ENCODE peak calls at places on chromosomes 5 and 9, in eight cellular contexts. V is neuronal stem cell, N is OCI-LY7, T is Panc1, J is NT2/D1, X is A673, E is lung, P is PC-9. Q is an unnamed sample.

GRCh38 chr5:113866763-113867162 is 353.3 kb downstream of the YTHDC2 start:
- DNase-seq in V (no peak), N (no peak), T (no peak), J (no peak), X (no peak), E (no peak), P (no peak), Q (no peak)

GRCh38 chr5:53603009-53603687 is 42.7 kb downstream of the NDUFS4 start:
- DNase-seq in V (no peak), N (no peak), T (no peak), J (no peak), X (no peak), E (no peak), P (no peak), Q (no peak)

GRCh38 chr5:171416160-171417049 is 3.0 kb upstream of the FGF18 start:
- DNase-seq in V (no peak), N (no peak), T (no peak), J (no peak), X (no peak), E (no peak), P (no peak), Q (no peak)

GRCh38 chr5:63070001-63070400 is 491.4 kb downstream of the LRRC70 start:
- DNase-seq in V (peak; percentile 9), N (no peak), T (no peak), J (peak; percentile 32), X (no peak), E (no peak), P (no peak), Q (no peak)

GRCh38 chr5:132289097-132289496 is 5.1 kb upstream of the SLC22A4 start:
- DNase-seq in V (no peak), N (no peak), T (no peak), J (no peak), X (no peak), E (no peak), P (no peak), Q (peak; percentile 23)

GRCh38 chr9:9079473-9079872 is 1279.9 kb upstream of the DMAC1 start:
- DNase-seq in V (no peak), N (no peak), T (no peak), J (no peak), X (no peak), E (no peak), P (no peak), Q (no peak)

GRCh38 chr5:138793481-138794010 is 40.3 kb downstream of the CTNNA1 start:
- DNase-seq in V (no peak), N (no peak), T (no peak), J (no peak), X (peak; percentile 88), E (no peak), P (no peak), Q (no peak)

GRCh38 chr9:21801683-21802417 is 586 bp upstream of the MTAP start:
- DNase-seq in V (peak; percentile 68), N (peak; percentile 22), T (no peak), J (peak; percentile 47), X (peak; percentile 59), E (peak; percentile 78), P (peak; percentile 75), Q (peak; percentile 72)

GRCh38 chr9:130940693-130941576 is 1.9 kb upstream of the FIBCD1 start:
- DNase-seq in V (no peak), N (peak; percentile 65), T (no peak), J (peak; percentile 57), X (peak; percentile 50), E (peak; percentile 81), P (peak; percentile 96), Q (peak; percentile 65)

GRCh38 chr5:112077180-112077579 is 320.2 kb upstream of the NREP start:
- DNase-seq in V (no peak), N (no peak), T (no peak), J (no peak), X (no peak), E (no peak), P (no peak), Q (no peak)

GRCh38 chr9:136055715-136056545 is 39.2 kb downstream of the NACC2 start:
- DNase-seq in V (no peak), N (no peak), T (no peak), J (no peak), X (no peak), E (no peak), P (no peak), Q (no peak)

GRCh38 chr9:130626249-130626982 is 38.0 kb upstream of the PRDM12 start:
- DNase-seq in V (no peak), N (peak; percentile 4), T (no peak), J (no peak), X (no peak), E (no peak), P (no peak), Q (no peak)

GRCh38 chr9:94867281-94867841 is 140.9 kb downstream of the AOPEP start:
- DNase-seq in V (no peak), N (no peak), T (no peak), J (no peak), X (peak; percentile 40), E (peak; percentile 59), P (peak; percentile 78), Q (peak; percentile 86)

GRCh38 chr5:9188131-9188530 is 357.7 kb downstream of the SEMA5A start:
- DNase-seq in V (no peak), N (no peak), T (no peak), J (no peak), X (peak; percentile 4), E (no peak), P (no peak), Q (no peak)

GRCh38 chr9:8382777-8383527 is 583.4 kb upstream of the DMAC1 start:
- DNase-seq in V (no peak), N (no peak), T (no peak), J (no peak), X (no peak), E (no peak), P (no peak), Q (no peak)

GRCh38 chr5:148186248-148187003 is 16.4 kb upstream of the SPINK6 start:
- DNase-seq in V (no peak), N (no peak), T (peak; percentile 36), J (no peak), X (no peak), E (no peak), P (no peak), Q (no peak)

GRCh38 chr9:21970800-21971620 is 23.2 kb downstream of the CDKN2A start:
- DNase-seq in V (peak; percentile 38), N (no peak), T (no peak), J (no peak), X (no peak), E (no peak), P (no peak), Q (no peak)

GRCh38 chr9:123772374-123772773 is 157.6 kb downstream of the DENND1A start:
- DNase-seq in V (no peak), N (no peak), T (no peak), J (no peak), X (no peak), E (no peak), P (no peak), Q (no peak)

GRCh38 chr5:60196382-60197113 is 303.0 kb upstream of the PDE4D start:
- DNase-seq in V (no peak), N (no peak), T (no peak), J (no peak), X (peak; percentile 94), E (no peak), P (peak; percentile 82), Q (no peak)

DNA sequence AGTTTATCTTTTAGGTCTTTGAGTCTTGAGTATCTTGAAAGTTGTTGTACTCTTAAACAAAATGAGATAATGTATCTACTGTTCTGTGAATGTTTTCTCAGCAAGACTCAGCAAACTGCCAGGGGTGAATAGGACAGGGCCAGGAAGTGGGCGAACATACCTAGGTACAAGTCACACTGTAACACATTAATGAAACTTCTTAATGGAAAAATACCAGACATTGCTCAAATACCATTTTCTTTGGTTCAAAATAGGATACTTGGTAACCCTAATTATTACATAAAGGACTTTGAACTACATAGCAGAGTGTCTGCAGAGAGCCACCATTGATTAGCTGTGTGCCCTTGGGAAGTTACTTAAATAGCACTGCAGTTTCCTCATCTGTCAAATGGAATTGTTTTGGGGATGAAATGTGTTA is 197.5 kb downstream of the ARHGEF28 start:
- DNase-seq in V (no peak), N (no peak), T (no peak), J (no peak), X (no peak), E (no peak), P (no peak), Q (no peak)
- H3K4me3 ChIP-seq in V (no peak overlapping the region), N (no peak overlapping the region), T (no peak overlapping the region), J (no peak overlapping the region), X (no peak overlapping the region), E (no peak overlapping the region), P (peak overlapping the region; percentile 8), Q (no peak overlapping the region)

DNA sequence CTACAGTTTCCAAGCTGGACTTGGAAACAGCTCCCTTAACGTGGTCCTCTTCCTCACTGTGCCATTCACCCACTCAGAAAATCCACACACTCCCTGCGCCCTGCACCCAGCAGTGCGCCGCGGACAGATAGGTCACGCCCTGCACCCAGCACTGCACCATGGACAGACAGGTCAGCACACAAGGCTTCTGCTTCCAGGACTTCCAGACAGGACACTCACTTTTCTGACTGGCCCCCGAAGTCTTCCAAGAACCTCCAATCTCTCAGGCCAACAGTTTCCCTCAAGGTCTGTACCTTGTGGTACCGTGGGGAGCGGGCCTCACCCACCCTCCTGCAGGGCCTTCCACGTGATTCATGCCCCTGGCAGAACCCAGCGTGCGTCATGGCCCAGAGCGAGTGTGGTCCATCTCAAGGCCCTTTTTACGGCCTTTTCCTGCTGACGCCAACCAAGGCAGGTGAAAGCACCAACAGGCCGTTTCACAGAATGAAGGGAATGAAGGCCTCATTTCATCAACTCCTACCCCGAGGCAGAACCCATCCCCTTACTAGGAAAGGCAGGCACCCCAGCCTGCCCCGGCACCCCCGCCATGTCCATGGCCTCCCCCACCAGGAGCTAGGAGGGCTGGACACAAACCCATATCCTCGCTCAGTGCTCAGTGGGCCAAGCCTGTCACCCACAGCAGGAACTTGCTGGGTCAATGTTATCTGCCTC is 17.3 kb downstream of the VAV2 start:
- DNase-seq in V (no peak), N (no peak), T (no peak), J (no peak), X (no peak), E (no peak), P (no peak), Q (no peak)
- H3K4me1 ChIP-seq in V (peaks cover 38% of the 10 kb centered on the region), N (peaks cover 37% of the 10 kb centered on the region), T (peaks cover 20% of the 10 kb centered on the region), J (peaks cover 60% of the 10 kb centered on the region), X (no peaks in the 10 kb centered on the region), E (peaks cover 39% of the 10 kb centered on the region), P (peaks cover 8% of the 10 kb centered on the region), Q (no peaks in the 10 kb centered on the region)

GRCh38 chr5:93574041-93574938 is 6.7 kb downstream of the NR2F1-AS1 start:
- DNase-seq in V (no peak), N (no peak), T (no peak), J (no peak), X (no peak), E (no peak), P (no peak), Q (no peak)
- H3K4me3 ChIP-seq in V (no peak overlapping the region), N (no peak overlapping the region), T (no peak overlapping the region), J (no peak overlapping the region), X (no peak overlapping the region), E (no peak overlapping the region), P (no peak overlapping the region), Q (no peak overlapping the region)

DNA sequence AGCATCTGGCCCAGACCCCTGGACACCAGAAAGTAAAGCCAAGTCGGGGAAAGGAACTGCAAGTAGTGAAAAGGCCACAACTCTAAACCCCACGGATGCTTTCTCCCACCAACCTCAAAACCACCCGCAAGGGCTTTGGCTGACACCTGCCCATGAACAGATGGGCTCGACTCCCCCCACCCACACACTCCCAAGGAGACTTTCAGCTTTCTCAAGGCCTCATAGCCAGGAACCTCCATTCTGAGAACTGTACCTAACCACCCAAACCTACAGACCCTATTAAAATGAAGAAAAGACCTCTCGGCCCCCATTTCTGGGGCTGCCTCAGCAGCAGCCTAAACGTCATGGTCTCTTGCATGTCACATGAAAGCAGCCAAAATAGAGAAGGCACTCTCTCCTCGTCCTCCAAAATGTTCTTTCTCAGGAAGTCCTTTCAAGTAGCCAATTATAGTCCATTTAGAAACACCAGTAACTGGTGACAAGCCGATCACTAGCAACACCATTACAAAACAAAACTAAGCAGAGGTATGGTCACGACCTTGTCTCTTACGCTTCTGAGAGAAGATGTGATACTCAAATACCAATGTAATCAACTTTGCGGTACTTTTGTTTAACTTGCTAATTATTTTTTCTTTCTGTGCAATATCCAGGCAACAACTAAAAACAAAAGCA is 2.9 kb downstream of the B4GALT1 start:
- DNase-seq in V (no peak), N (peak; percentile 40), T (no peak), J (no peak), X (no peak), E (no peak), P (no peak), Q (peak; percentile 58)
- H3K4me1 ChIP-seq in V (peaks cover 22% of the 10 kb centered on the region), N (peaks cover 78% of the 10 kb centered on the region), T (peaks cover 60% of the 10 kb centered on the region), J (peaks cover 18% of the 10 kb centered on the region), X (peaks cover 71% of the 10 kb centered on the region), E (peaks cover 37% of the 10 kb centered on the region), P (peaks cover 67% of the 10 kb centered on the region), Q (no peaks in the 10 kb centered on the region)

Q was measured in right atrium auricular region.